ENCODE peak calls at places on chromosomes 7 and 10, in nine cellular contexts. C is CD4-positive, alpha-beta T cell; K is PC-3; X is AG04449; O is endothelial cell; Z is thoracic aorta; V is Calu3; E is right lobe of liver; F is heart left ventricle. D is an unnamed sample.
A peak's percentile ranks its signal among the peaks of the same experiment; 100 is the strongest.

GRCh38 chr7:57646901-57647246 is 196.9 kb downstream of the ZNF716 start:
- DNase-seq in C (no peak), K (no peak), X (no peak), O (no peak), Z (no peak), V (no peak), E (no peak), F (no peak), D (no peak)

GRCh38 chr7:112226701-112227276 is 20.3 kb downstream of the ZNF277 start:
- DNase-seq in C (no peak), K (peak; percentile 26), X (no peak), O (no peak), Z (no peak), V (no peak), E (no peak), F (no peak), D (no peak)

GRCh38 chr10:72171175-72171630 is 44.6 kb upstream of the ANAPC16 start:
- DNase-seq in C (no peak), K (peak; percentile 93), X (no peak), O (no peak), Z (no peak), V (peak; percentile 86), E (no peak), F (no peak), D (no peak)

GRCh38 chr10:132618158-132618924 is 80.8 kb downstream of the INPP5A start:
- DNase-seq in C (no peak), K (no peak), X (no peak), O (no peak), Z (no peak), V (no peak), E (no peak), F (no peak), D (no peak)

GRCh38 chr7:68783671-68784070 is 814.6 kb upstream of the AUTS2 start:
- DNase-seq in C (no peak), K (no peak), X (no peak), O (no peak), Z (no peak), V (no peak), E (no peak), F (no peak), D (no peak)

GRCh38 chr10:45421231-45422097 is 47.4 kb downstream of the ALOX5 start:
- DNase-seq in C (no peak), K (no peak), X (no peak), O (no peak), Z (no peak), V (no peak), E (no peak), F (no peak), D (no peak)

GRCh38 chr10:95260909-95261552 is 29.8 kb downstream of the PDLIM1 start:
- DNase-seq in C (no peak), K (peak; percentile 46), X (peak; percentile 63), O (no peak), Z (no peak), V (no peak), E (no peak), F (no peak), D (no peak)

GRCh38 chr7:24917510-24918239 is 62.3 kb downstream of the OSBPL3 start:
- DNase-seq in C (no peak), K (no peak), X (peak; percentile 80), O (no peak), Z (no peak), V (no peak), E (no peak), F (no peak), D (peak; percentile 36)

GRCh38 chr10:95394161-95394880 is 103.5 kb upstream of the PDLIM1 start:
- DNase-seq in C (no peak), K (peak; percentile 87), X (no peak), O (no peak), Z (no peak), V (peak; percentile 56), E (no peak), F (no peak), D (no peak)

DNA sequence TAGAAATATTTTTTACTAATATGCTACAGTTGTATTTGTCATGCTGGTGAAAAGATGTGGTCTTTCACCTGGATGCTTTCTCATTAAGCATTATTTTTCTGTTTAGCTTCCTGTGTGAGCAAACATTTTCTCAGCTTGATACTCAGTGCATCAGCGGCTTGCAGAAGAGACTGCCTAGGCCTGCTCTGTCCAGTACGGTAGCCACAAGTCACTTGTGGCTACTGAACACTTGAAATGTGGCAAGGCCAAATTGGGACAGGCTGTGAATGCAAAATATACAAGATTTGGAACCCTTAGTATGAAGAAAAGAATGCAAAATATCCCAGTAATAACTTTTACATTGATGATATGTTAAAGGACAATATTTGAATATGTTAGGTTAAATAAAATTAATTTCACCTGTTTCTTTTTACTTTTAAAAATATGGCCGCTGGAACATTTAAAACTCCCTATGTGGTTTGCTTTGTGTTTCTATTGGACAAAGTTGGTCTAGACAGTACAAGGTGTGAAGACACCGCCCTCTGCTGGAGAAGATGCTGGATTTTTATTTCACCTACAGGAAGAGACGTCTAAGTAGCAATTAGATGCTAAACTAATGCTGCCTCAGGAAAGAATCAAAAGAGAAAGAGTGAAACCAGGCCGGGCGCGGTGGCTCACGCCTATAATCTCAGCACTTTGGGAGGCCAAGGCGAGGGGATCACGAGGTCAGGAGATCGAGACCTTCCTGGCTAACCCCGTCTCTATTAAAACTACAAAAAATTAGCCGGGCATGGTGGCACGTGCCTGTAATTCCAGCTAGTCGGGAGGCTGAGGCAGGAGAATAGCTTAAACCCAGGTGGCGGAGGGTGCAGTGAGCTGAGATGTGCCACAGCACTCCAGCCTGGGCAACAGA is 5.3 kb downstream of the SRGN start:
- DNase-seq in C (peak; percentile 73), K (peak; percentile 97), X (no peak), O (peak; percentile 75), Z (peak; percentile 81), V (peak; percentile 87), E (peak; percentile 70), F (no peak), D (peak; percentile 65)
- TF ChIP-seq CTCF in C (peak; percentile 88), K (peak; percentile 97), X (peak; percentile 57), O (peak; percentile 87), Z (peak; percentile 82), V (peak; percentile 67), E (peak; percentile 83), F (peak; percentile 78), D (peak; percentile 67)

GRCh38 chr10:80199828-80200227 is 5.5 kb downstream of the ANXA11 start:
- DNase-seq in C (no peak), K (no peak), X (no peak), O (peak; percentile 15), Z (no peak), V (peak; percentile 70), E (no peak), F (no peak), D (peak; percentile 68)
- TF ChIP-seq CTCF in C (no peak), K (peak; percentile 32), X (no peak), O (no peak), Z (peak; percentile 41), V (no peak), E (no peak), F (peak; percentile 35), D (peak; percentile 27)

GRCh38 chr10:49000437-49001398 is 61.1 kb upstream of the LRRC18 start:
- DNase-seq in C (no peak), K (no peak), X (no peak), O (no peak), Z (no peak), V (no peak), E (no peak), F (no peak), D (no peak)

GRCh38 chr10:49005270-49005669 is 65.6 kb upstream of the LRRC18 start:
- DNase-seq in C (no peak), K (no peak), X (no peak), O (no peak), Z (no peak), V (no peak), E (peak; percentile 63), F (no peak), D (no peak)

GRCh38 chr10:49007128-49007527 is 67.5 kb upstream of the LRRC18 start:
- DNase-seq in C (no peak), K (no peak), X (no peak), O (no peak), Z (no peak), V (no peak), E (no peak), F (no peak), D (no peak)

GRCh38 chr10:49001861-49002675 is 62.4 kb upstream of the LRRC18 start:
- DNase-seq in C (no peak), K (no peak), X (no peak), O (no peak), Z (no peak), V (no peak), E (no peak), F (no peak), D (no peak)

GRCh38 chr10:49001402-49001801 is 61.8 kb upstream of the LRRC18 start:
- DNase-seq in C (no peak), K (peak; percentile 31), X (no peak), O (no peak), Z (no peak), V (no peak), E (no peak), F (no peak), D (no peak)
- TF ChIP-seq CTCF in C (no peak), K (peak; percentile 47), X (peak; percentile 17), O (no peak), Z (no peak), V (no peak), E (no peak), F (peak; percentile 24), D (no peak)

GRCh38 chr7:139940866-139941265 is 111.8 kb downstream of the TBXAS1 start:
- DNase-seq in C (no peak), K (no peak), X (no peak), O (no peak), Z (no peak), V (no peak), E (no peak), F (no peak), D (no peak)
- TF ChIP-seq CTCF in C (no peak), K (no peak), X (no peak), O (no peak), Z (no peak), V (no peak), E (no peak), F (no peak), D (no peak)

GRCh38 chr10:48416584-48417232 is 110.2 kb downstream of the MAPK8 start:
- DNase-seq in C (no peak), K (no peak), X (no peak), O (no peak), Z (no peak), V (no peak), E (no peak), F (no peak), D (no peak)
- TF ChIP-seq CTCF in C (no peak), K (peak; percentile 18), X (no peak), O (no peak), Z (no peak), V (no peak), E (no peak), F (no peak), D (no peak)